ENCODE peak calls at places on chromosomes 2 and 18, in nine cellular contexts. F is CD8-positive, alpha-beta T cell; L is dorsolateral prefrontal cortex; Z is CD4-positive, alpha-beta memory T cell; D is hepatocyte; A is RWPE1; T is A549; Y is upper lobe of right lung; J is small intestine. U is an unnamed sample.

GRCh38 chr2:62806231-62806630 is 100.7 kb downstream of the EHBP1 start:
- DNase-seq in F (no peak), L (no peak), Z (no peak), D (no peak), A (no peak), T (no peak), Y (no peak), J (no peak), U (no peak)

GRCh38 chr2:9699139-9699823 is 68.5 kb upstream of the YWHAQ start:
- DNase-seq in F (no peak), L (no peak), Z (no peak), D (peak), A (peak), T (peak), Y (no peak), J (no peak), U (peak)

GRCh38 chr2:190746971-190747761 is 98.3 kb downstream of the NAB1 start:
- DNase-seq in F (no peak), L (no peak), Z (no peak), D (no peak), A (no peak), T (no peak), Y (no peak), J (no peak), U (no peak)

GRCh38 chr18:2994603-2995432 is 18.1 kb downstream of the LPIN2 start:
- DNase-seq in F (peak), L (no peak), Z (peak), D (no peak), A (no peak), T (no peak), Y (no peak), J (no peak), U (no peak)

GRCh38 chr2:9793156-9793917 is 49.9 kb upstream of the TAF1B start:
- DNase-seq in F (no peak), L (no peak), Z (no peak), D (no peak), A (no peak), T (no peak), Y (no peak), J (no peak), U (no peak)

GRCh38 chr2:223576873-223577272 is 25.3 kb downstream of the SCG2 start:
- DNase-seq in F (no peak), L (no peak), Z (no peak), D (peak), A (peak), T (no peak), Y (no peak), J (no peak), U (no peak)

GRCh38 chr2:168632733-168633132 is 169.7 kb upstream of the NOSTRIN start:
- DNase-seq in F (no peak), L (no peak), Z (no peak), D (no peak), A (no peak), T (no peak), Y (no peak), J (no peak), U (no peak)

GRCh38 chr18:74083071-74083954 is 64.3 kb downstream of the FBXO15 start:
- DNase-seq in F (peak), L (no peak), Z (peak), D (no peak), A (no peak), T (no peak), Y (no peak), J (no peak), U (no peak)

GRCh38 chr18:54775686-54776085 is 52.6 kb upstream of the RAB27B start:
- DNase-seq in F (no peak), L (no peak), Z (no peak), D (no peak), A (peak), T (peak), Y (no peak), J (no peak), U (peak)

GRCh38 chr2:239469101-239469960 is 68.5 kb upstream of the HDAC4 start:
- DNase-seq in F (no peak), L (no peak), Z (no peak), D (no peak), A (no peak), T (no peak), Y (no peak), J (no peak), U (no peak)

GRCh38 chr18:77116201-77117080 is 16.1 kb downstream of the MBP start:
- DNase-seq in F (no peak), L (no peak), Z (no peak), D (no peak), A (no peak), T (no peak), Y (no peak), J (no peak), U (no peak)

GRCh38 chr2:56749152-56749752 is 565.5 kb downstream of the CCDC85A start:
- DNase-seq in F (no peak), L (no peak), Z (no peak), D (peak), A (peak), T (peak), Y (no peak), J (peak), U (peak)

GRCh38 chr18:3526421-3527354 is 76.7 kb downstream of the TGIF1 start:
- DNase-seq in F (no peak), L (no peak), Z (no peak), D (peak), A (no peak), T (no peak), Y (no peak), J (peak), U (peak)

GRCh38 chr2:212109792-212110680 is 428.6 kb downstream of the ERBB4 start:
- DNase-seq in F (no peak), L (no peak), Z (no peak), D (peak), A (no peak), T (no peak), Y (no peak), J (peak), U (no peak)

GRCh38 chr2:77512521-77512920 is 9.7 kb downstream of the LRRTM4 start:
- DNase-seq in F (no peak), L (no peak), Z (no peak), D (no peak), A (no peak), T (no peak), Y (no peak), J (no peak), U (no peak)

GRCh38 chr2:2000018-2000733 is 255.9 kb upstream of the PXDN start:
- DNase-seq in F (no peak), L (no peak), Z (no peak), D (no peak), A (no peak), T (no peak), Y (no peak), J (no peak), U (no peak)

GRCh38 chr2:236718207-236718992 is 148.8 kb downstream of the ACKR3 start:
- DNase-seq in F (no peak), L (no peak), Z (no peak), D (no peak), A (peak), T (no peak), Y (no peak), J (no peak), U (no peak)

GRCh38 chr2:98114643-98115355 is 27.8 kb downstream of the VWA3B start:
- DNase-seq in F (no peak), L (no peak), Z (no peak), D (no peak), A (no peak), T (no peak), Y (no peak), J (peak), U (no peak)

GRCh38 chr18:76459312-76459686 is 35.7 kb downstream of the ZNF516 start:
- DNase-seq in F (no peak), L (no peak), Z (no peak), D (no peak), A (no peak), T (no peak), Y (peak), J (no peak), U (no peak)

GRCh38 chr18:48566588-48566987 is 27.8 kb downstream of the CTIF start:
- DNase-seq in F (no peak), L (no peak), Z (no peak), D (no peak), A (no peak), T (no peak), Y (no peak), J (no peak), U (no peak)

GRCh38 chr2:86226069-86226468 is 26.8 kb downstream of the MRPL35 start:
- DNase-seq in F (no peak), L (no peak), Z (no peak), D (no peak), A (no peak), T (no peak), Y (no peak), J (no peak), U (no peak)

GRCh38 chr2:229342376-229342775 is 71.3 kb upstream of the PID1 start:
- DNase-seq in F (no peak), L (no peak), Z (no peak), D (peak), A (peak), T (peak), Y (peak), J (peak), U (no peak)

GRCh38 chr2:218260166-218260565 is 649 bp upstream of the GPBAR1 start:
- DNase-seq in F (no peak), L (no peak), Z (no peak), D (no peak), A (no peak), T (no peak), Y (peak), J (no peak), U (no peak)

GRCh38 chr2:218260742-218261423 is at the start of gene GPBAR1:
- DNase-seq in F (no peak), L (no peak), Z (no peak), D (peak), A (no peak), T (no peak), Y (peak), J (peak), U (no peak)

GRCh38 chr2:218257390-218257981 is 3.3 kb upstream of the GPBAR1 start:
- DNase-seq in F (peak), L (no peak), Z (peak), D (no peak), A (peak), T (no peak), Y (no peak), J (peak), U (no peak)

GRCh38 chr2:218261424-218262273 is 834 bp downstream of the GPBAR1 start:
- DNase-seq in F (no peak), L (no peak), Z (no peak), D (peak), A (no peak), T (no peak), Y (peak), J (no peak), U (no peak)

GRCh38 chr2:218259099-218259921 is 1.5 kb upstream of the GPBAR1 start:
- DNase-seq in F (no peak), L (no peak), Z (no peak), D (peak), A (no peak), T (no peak), Y (no peak), J (no peak), U (no peak)
- H3K27ac ChIP-seq in F (no peak), L (peak), Z (no peak), D (peak), A (peak), T (no peak), Y (peak), J (peak), U (peak)

DNA sequence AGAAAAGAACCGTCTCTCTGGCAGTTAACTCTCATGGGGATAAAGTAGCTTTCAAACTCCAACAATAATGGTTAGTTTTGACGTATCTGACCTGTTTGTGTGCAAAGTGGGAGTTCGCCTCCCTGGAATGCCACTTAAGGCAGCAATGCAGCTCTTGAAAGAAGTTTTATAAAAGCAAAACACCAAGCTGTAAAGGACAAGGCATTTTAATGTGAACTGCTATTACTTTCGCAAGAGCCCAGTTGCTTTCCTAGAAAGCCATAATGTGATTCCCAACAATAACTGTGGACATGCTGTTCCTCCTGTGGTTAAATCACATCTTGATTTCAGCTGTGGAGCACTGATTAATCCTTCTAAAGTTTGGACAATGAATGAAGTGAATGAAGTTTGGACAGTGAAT is 303.7 kb downstream of the PTPRM start:
- DNase-seq in F (no peak), L (no peak), Z (no peak), D (no peak), A (no peak), T (no peak), Y (no peak), J (no peak), U (no peak)
- H3K27ac ChIP-seq in F (no peak), L (no peak), Z (no peak), D (peak), A (no peak), T (peak), Y (peak), J (no peak), U (peak)

GRCh38 chr2:70767094-70767698 is 804 bp downstream of the ADD2 start:
- DNase-seq in F (peak), L (no peak), Z (no peak), D (peak), A (no peak), T (peak), Y (no peak), J (no peak), U (no peak)
- H3K27ac ChIP-seq in F (no peak), L (peak), Z (no peak), D (no peak), A (no peak), T (peak), Y (no peak), J (no peak), U (no peak)

DNA sequence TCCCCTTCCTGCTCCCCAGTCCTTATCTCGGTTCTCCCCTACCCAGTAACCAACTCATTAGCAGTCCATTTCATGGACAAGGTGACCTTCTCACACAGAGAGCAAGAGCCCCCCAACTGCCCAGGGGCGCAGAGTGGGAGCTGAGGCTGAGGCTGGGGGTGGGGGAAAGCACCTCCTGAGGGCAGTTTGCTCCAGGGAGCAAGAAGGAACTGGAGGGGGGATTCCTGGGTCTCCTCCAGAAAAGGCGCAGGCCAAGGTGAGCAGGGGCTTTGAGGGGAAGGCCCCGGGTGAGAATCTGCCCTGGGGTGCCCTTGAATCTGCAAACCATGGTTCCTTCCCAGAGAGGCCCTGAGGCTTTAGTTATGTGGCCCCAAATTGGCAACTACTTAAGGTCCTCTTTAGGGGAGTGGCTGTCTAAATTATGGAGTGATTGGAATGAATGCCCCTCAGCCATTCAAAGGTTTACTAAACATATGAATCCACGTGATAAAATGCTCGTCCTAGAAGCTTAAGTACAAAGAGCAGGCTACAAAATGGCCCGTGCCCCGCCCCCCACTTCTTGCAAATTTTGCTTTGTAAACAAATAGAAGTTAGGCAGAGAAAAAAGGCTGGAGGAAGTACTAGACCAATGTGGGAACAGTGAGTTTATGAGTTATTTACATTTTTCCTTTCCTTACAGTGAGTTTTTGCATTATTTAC is 123.5 kb upstream of the HS6ST1 start:
- DNase-seq in F (no peak), L (no peak), Z (no peak), D (peak), A (no peak), T (no peak), Y (peak), J (peak), U (no peak)
- H3K27ac ChIP-seq in F (no peak), L (no peak), Z (no peak), D (peak), A (no peak), T (no peak), Y (peak), J (peak), U (no peak)

DNA sequence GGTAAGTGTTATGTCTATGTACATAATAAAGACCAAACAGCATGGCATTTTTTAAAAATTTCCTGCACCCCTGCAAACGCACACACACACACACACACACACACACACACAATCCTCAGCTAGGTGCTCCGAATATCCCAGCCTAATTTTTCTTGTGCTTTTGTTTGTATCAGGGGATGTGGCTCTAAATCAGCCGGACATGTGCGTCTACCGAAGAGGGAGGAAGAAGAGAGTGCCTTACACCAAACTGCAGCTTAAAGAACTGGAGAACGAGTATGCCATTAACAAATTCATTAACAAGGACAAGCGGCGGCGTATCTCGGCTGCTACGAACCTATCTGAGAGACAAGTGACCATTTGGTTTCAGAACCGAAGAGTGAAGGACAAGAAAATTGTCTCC is 1.8 kb downstream of the HOXD13 start:
- DNase-seq in F (no peak), L (no peak), Z (no peak), D (no peak), A (no peak), T (no peak), Y (no peak), J (no peak), U (no peak)
- H3K27ac ChIP-seq in F (no peak), L (no peak), Z (no peak), D (peak), A (no peak), T (no peak), Y (no peak), J (no peak), U (no peak)

GRCh38 chr2:132383956-132384355 is 32.6 kb upstream of the GPR39 start:
- DNase-seq in F (no peak), L (no peak), Z (no peak), D (no peak), A (no peak), T (no peak), Y (no peak), J (no peak), U (no peak)
- H3K27ac ChIP-seq in F (no peak), L (no peak), Z (no peak), D (no peak), A (no peak), T (no peak), Y (no peak), J (no peak), U (no peak)

U was measured in epithelial cell of prostate.